ENCODE peak calls at places on chromosomes 6 and 20, in ten cellular contexts. Z is AG09319, W is B cell, J is cardiac fibroblast, L is GM12865, Q is left ventricle myocardium inferior, B is bronchial epithelial cell, H is cardiac muscle cell, C is OCI-LY7, R is MM.1S. M is an unnamed sample.
A peak's percentile ranks its signal among the peaks of the same experiment; 100 is the strongest.

GRCh38 chr6:33061987-33062386 is 11.5 kb downstream of the HLA-DPA1 start:
- DNase-seq in C (peak; percentile 81), J (peak; percentile 36), W (peak; percentile 64), H (no peak), B (peak; percentile 22), R (peak; percentile 81), Z (no peak), L (peak; percentile 86), Q (no peak), M (peak; percentile 40)

GRCh38 chr20:10369723-10370090 is 64.3 kb downstream of the MKKS start:
- DNase-seq in L (no peak), Q (no peak), Z (peak; percentile 29), R (no peak), B (peak; percentile 67), W (no peak), C (no peak), H (no peak), J (peak; percentile 76), M (no peak)

GRCh38 chr6:42140756-42141602 is 1.4 kb downstream of the C6orf132 start:
- DNase-seq in Q (no peak), C (no peak), Z (no peak), W (no peak), R (no peak), J (no peak), H (no peak), B (peak; percentile 66), L (no peak), M (no peak)

GRCh38 chr6:26519359-26519758 is 18.8 kb upstream of the HMGN4 start:
- DNase-seq in W (no peak), Q (no peak), L (no peak), H (no peak), R (no peak), Z (no peak), C (no peak), B (no peak), J (no peak), M (no peak)

GRCh38 chr6:16762547-16763477 is 1.6 kb upstream of the ATXN1 start:
- DNase-seq in Z (no peak), B (peak; percentile 97), J (peak; percentile 97), Q (no peak), L (peak; percentile 81), R (peak; percentile 81), C (peak; percentile 16), W (peak; percentile 52), H (peak; percentile 64), M (peak; percentile 68)

GRCh38 chr6:128275681-128276080 is 244.7 kb downstream of the PTPRK start:
- DNase-seq in J (peak; percentile 58), R (no peak), Z (no peak), Q (no peak), B (peak; percentile 65), H (no peak), L (no peak), W (no peak), C (no peak), M (no peak)

GRCh38 chr20:57622579-57623381 is 2.6 kb upstream of the ZBP1 start:
- DNase-seq in H (peak; percentile 59), W (peak; percentile 63), R (peak; percentile 75), J (peak; percentile 54), B (peak; percentile 92), C (peak; percentile 83), L (peak; percentile 72), Z (no peak), Q (peak; percentile 34), M (peak; percentile 62)

GRCh38 chr20:20711413-20711812 is 1.0 kb downstream of the RALGAPA2 start:
- DNase-seq in H (no peak), J (no peak), Z (no peak), B (peak; percentile 4), Q (no peak), W (no peak), C (peak; percentile 37), R (no peak), L (peak; percentile 41), M (no peak)

GRCh38 chr6:149483849-149484635 is 772 bp downstream of the ZC3H12D start:
- DNase-seq in Q (no peak), C (peak; percentile 38), J (no peak), L (no peak), R (no peak), Z (no peak), W (no peak), H (no peak), B (no peak), M (no peak)

DNA sequence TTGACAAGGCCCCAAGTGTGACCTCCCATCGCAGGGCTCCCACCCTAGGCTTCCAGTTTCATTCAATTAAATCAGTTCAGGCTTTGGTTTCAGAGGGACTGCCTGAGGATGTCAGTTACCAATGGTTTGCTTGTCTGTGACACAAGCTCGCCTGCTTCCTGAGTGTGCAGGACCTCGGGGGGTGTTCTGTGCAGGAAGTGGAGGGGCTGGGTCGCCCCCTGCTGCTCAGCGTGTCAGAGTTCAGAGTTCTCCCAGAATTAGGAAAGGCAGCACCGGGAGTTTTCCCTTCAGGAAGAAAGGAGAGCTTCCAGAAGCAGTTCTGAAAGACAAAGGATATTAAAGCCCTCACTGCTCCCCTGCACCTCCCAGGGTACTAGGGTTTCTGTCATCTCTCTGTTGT is 50.8 kb upstream of the TGM3 start:
- DNase-seq in H (peak; percentile 23), L (no peak), Z (no peak), B (no peak), J (no peak), Q (no peak), R (no peak), W (no peak), C (no peak), M (no peak)
- TF ChIP-seq CTCF in H (no peak), L (no peak), Z (no peak), B (no peak), J (no peak), Q (no peak), R (no peak), W (no peak), C (peak; percentile 33), M (no peak)

GRCh38 chr6:4057036-4057435 is 21.9 kb downstream of the FAM217A start:
- DNase-seq in J (no peak), L (no peak), H (no peak), C (no peak), Z (no peak), B (no peak), W (no peak), Q (no peak), R (no peak), M (no peak)

GRCh38 chr6:4059115-4059777 is 19.7 kb downstream of the FAM217A start:
- DNase-seq in Q (no peak), L (no peak), W (no peak), Z (peak; percentile 27), H (no peak), J (peak; percentile 93), C (no peak), B (peak; percentile 93), R (no peak), M (no peak)

GRCh38 chr6:4055420-4056041 is 23.4 kb downstream of the FAM217A start:
- DNase-seq in Q (no peak), R (peak; percentile 28), W (no peak), J (peak; percentile 89), L (no peak), Z (peak; percentile 44), H (no peak), B (peak; percentile 95), C (peak; percentile 7), M (no peak)
- TF ChIP-seq CTCF in Q (peak; percentile 63), R (peak; percentile 56), W (no peak), J (peak; percentile 41), L (no peak), Z (peak; percentile 61), H (peak; percentile 48), B (peak; percentile 37), C (peak; percentile 57), M (no peak)

GRCh38 chr6:132780770-132781371 is 17.6 kb downstream of the SLC18B1 start:
- DNase-seq in R (peak; percentile 26), C (peak; percentile 54), B (peak; percentile 27), Z (no peak), J (peak; percentile 45), L (peak; percentile 40), Q (no peak), H (no peak), W (no peak), M (no peak)
- TF ChIP-seq CTCF in R (peak; percentile 27), C (peak; percentile 70), B (peak; percentile 4), Z (peak; percentile 57), J (peak; percentile 45), L (peak; percentile 29), Q (peak; percentile 24), H (peak; percentile 51), W (peak; percentile 47), M (no peak)

GRCh38 chr20:38806855-38807655 is 1.6 kb downstream of the PPP1R16B start:
- DNase-seq in L (peak; percentile 69), J (no peak), H (no peak), C (peak; percentile 54), Z (no peak), R (peak; percentile 49), B (no peak), W (peak; percentile 52), Q (no peak), M (peak; percentile 61)

GRCh38 chr20:38804682-38805501 is 605 bp upstream of the PPP1R16B start:
- DNase-seq in R (peak; percentile 16), H (no peak), C (peak; percentile 80), B (no peak), Z (no peak), W (peak; percentile 85), J (peak; percentile 21), Q (no peak), L (peak; percentile 85), M (peak; percentile 65)

GRCh38 chr20:38804243-38804642 is 1.3 kb upstream of the PPP1R16B start:
- DNase-seq in B (no peak), L (no peak), H (no peak), R (no peak), J (no peak), C (no peak), Q (no peak), W (no peak), Z (no peak), M (no peak)

GRCh38 chr20:38805502-38805957 is at the start of gene PPP1R16B:
- DNase-seq in H (peak; percentile 76), J (no peak), W (peak; percentile 84), Q (peak; percentile 58), Z (no peak), R (peak; percentile 83), C (peak; percentile 90), L (peak; percentile 86), B (no peak), M (peak; percentile 87)

GRCh38 chr20:38805958-38806854 is 709 bp downstream of the PPP1R16B start:
- DNase-seq in B (no peak), Z (no peak), R (peak; percentile 51), H (peak; percentile 9), W (peak; percentile 43), Q (peak; percentile 18), J (no peak), L (peak; percentile 51), C (peak; percentile 71), M (peak; percentile 57)
- TF ChIP-seq CTCF in B (no peak), Z (no peak), R (peak; percentile 8), H (no peak), W (peak; percentile 31), Q (no peak), J (no peak), L (peak; percentile 26), C (peak; percentile 67), M (peak; percentile 35)

M was measured in GM10248.